ENCODE peak calls at places on chromosomes 4 and X, in six cellular contexts. C is hippocampal formation, F is right cardiac atrium, R is ovary, N is AG09309, W is right lobe of liver. I is an unnamed sample.

GRCh38 chrX:2351999-2352995 is 148.5 kb downstream of the DHRSX start:
- DNase-seq in R (no peak), C (no peak), N (peak; percentile 88), F (no peak), W (no peak), I (peak; percentile 85)

GRCh38 chrX:49166914-49167739 is 4.6 kb downstream of the MAGIX start:
- DNase-seq in F (peak; percentile 86), R (peak; percentile 77), W (peak; percentile 74), N (peak; percentile 49), C (no peak), I (peak; percentile 88)

GRCh38 chr4:99723555-99724450 is 66.2 kb upstream of the C4orf54 start:
- DNase-seq in N (peak; percentile 10), W (peak; percentile 89), C (peak; percentile 27), R (peak; percentile 42), F (peak; percentile 48), I (peak; percentile 84)

GRCh38 chrX:119374736-119375135 is 24.4 kb upstream of the SLC25A43 start:
- DNase-seq in R (no peak), W (no peak), N (peak; percentile 13), C (no peak), F (no peak), I (peak; percentile 65)

GRCh38 chrX:118115948-118116307 is 682 bp downstream of the KLHL13 start:
- DNase-seq in C (no peak), N (no peak), F (no peak), W (no peak), R (no peak), I (no peak)

GRCh38 chrX:94751611-94752010 is 1077.6 kb downstream of the FAM133A start:
- DNase-seq in R (no peak), W (no peak), C (no peak), F (no peak), N (no peak), I (no peak)

GRCh38 chr4:828641-829271 is 2.8 kb upstream of the CPLX1 start:
- DNase-seq in R (no peak), C (no peak), F (no peak), W (peak; percentile 70), N (no peak), I (peak; percentile 16)

GRCh38 chrX:105475801-105476200 is 255.3 kb upstream of the TEX13A start:
- DNase-seq in W (no peak), C (no peak), F (no peak), N (no peak), R (no peak), I (no peak)

GRCh38 chrX:47880927-47881326 is 44.2 kb downstream of the ZNF81 start:
- DNase-seq in R (no peak), C (no peak), N (no peak), F (no peak), W (no peak), I (no peak)

GRCh38 chr4:150055467-150055866 is 22.8 kb upstream of the DCLK2 start:
- DNase-seq in W (no peak), N (no peak), F (no peak), C (no peak), R (no peak), I (no peak)

GRCh38 chr4:10160280-10160856 is 43.8 kb upstream of the WDR1 start:
- DNase-seq in R (no peak), W (no peak), N (no peak), C (peak; percentile 12), F (no peak), I (peak; percentile 65)

GRCh38 chr4:15375707-15376106 is 52.1 kb upstream of the C1QTNF7 start:
- DNase-seq in R (no peak), N (no peak), W (no peak), C (no peak), F (no peak), I (no peak)

GRCh38 chr4:113455081-113455480 is 306.5 kb downstream of the CAMK2D start:
- DNase-seq in R (no peak), N (no peak), F (no peak), C (no peak), W (no peak), I (no peak)

GRCh38 chr4:83207497-83208105 is 77.0 kb downstream of the COQ2 start:
- DNase-seq in W (no peak), F (no peak), N (peak; percentile 62), C (no peak), R (no peak), I (peak; percentile 47)

GRCh38 chr4:24772061-24772705 is 23.2 kb upstream of the SOD3 start:
- DNase-seq in N (no peak), C (no peak), R (no peak), F (no peak), W (no peak), I (no peak)

GRCh38 chrX:153828308-153828707 is 2.0 kb downstream of the PDZD4 start:
- DNase-seq in R (no peak), N (no peak), F (no peak), W (no peak), C (no peak), I (no peak)

GRCh38 chr4:129232627-129233337 is 136.8 kb downstream of the C4orf33 start:
- DNase-seq in F (no peak), W (no peak), R (no peak), C (no peak), N (no peak), I (no peak)

GRCh38 chr4:112343330-112343729 is 46.2 kb downstream of the ALPK1 start:
- DNase-seq in W (no peak), C (no peak), R (no peak), N (no peak), F (no peak), I (no peak)

I was measured in cardiac fibroblast.